ENCODE peak calls at places on chromosomes 6 and 20, in five cellular contexts. R, H, Q, L and E are unnamed samples.
A peak's percentile ranks its signal among the peaks of the same experiment; 100 is the strongest.

GRCh38 chr6:74632196-74632595 is 573.7 kb downstream of the COL12A1 start:
- DNase-seq in R (no peak), H (no peak), Q (no peak), L (no peak), E (no peak)

GRCh38 chr6:89675949-89676753 is 37.6 kb upstream of the LYRM2 start:
- DNase-seq in R (no peak), H (no peak), Q (no peak), L (no peak), E (no peak)

GRCh38 chr6:5206920-5207561 is 53.7 kb downstream of the LYRM4 start:
- DNase-seq in R (no peak), H (no peak), Q (no peak), L (no peak), E (no peak)

GRCh38 chr6:147023581-147023980 is 180.6 kb upstream of the STXBP5 start:
- DNase-seq in R (no peak), H (no peak), Q (no peak), L (no peak), E (no peak)

GRCh38 chr6:54681987-54682386 is 164.6 kb upstream of the FAM83B start:
- DNase-seq in R (no peak), H (no peak), Q (no peak), L (no peak), E (no peak)

GRCh38 chr6:84500726-84501125 is 263.7 kb downstream of the TBX18 start:
- DNase-seq in R (no peak), H (no peak), Q (no peak), L (no peak), E (no peak)

GRCh38 chr20:50933589-50933988 is 2.4 kb upstream of the ADNP start:
- DNase-seq in R (no peak), H (no peak), Q (no peak), L (no peak), E (no peak)

GRCh38 chr20:62405108-62405980 is 1.7 kb downstream of the CABLES2 start:
- DNase-seq in R (no peak), H (peak; percentile 24), Q (no peak), L (peak; percentile 73), E (no peak)

GRCh38 chr6:18469486-18469885 is 82.3 kb downstream of the RNF144B start:
- DNase-seq in R (no peak), H (no peak), Q (no peak), L (no peak), E (no peak)

GRCh38 chr20:52379723-52380336 is 188.3 kb upstream of the ZFP64 start:
- DNase-seq in R (no peak), H (peak; percentile 52), Q (no peak), L (peak; percentile 58), E (no peak)

GRCh38 chr6:67666177-67666964 is 968.7 kb upstream of the ADGRB3 start:
- DNase-seq in R (no peak), H (no peak), Q (no peak), L (no peak), E (no peak)

GRCh38 chr6:25301358-25301757 is 22.2 kb downstream of the CARMIL1 start:
- DNase-seq in R (no peak), H (no peak), Q (no peak), L (no peak), E (no peak)

GRCh38 chr6:30883743-30884520 is at the start of gene DDR1:
- DNase-seq in R (peak; percentile 87), H (no peak), Q (no peak), L (peak; percentile 90), E (no peak)

GRCh38 chr20:49456646-49457045 is 25.8 kb downstream of the KCNB1 start:
- DNase-seq in R (no peak), H (no peak), Q (no peak), L (no peak), E (no peak)

GRCh38 chr6:33276864-33277662 is at the start of gene B3GALT4:
- DNase-seq in R (peak; percentile 78), H (peak; percentile 67), Q (peak; percentile 86), L (peak; percentile 81), E (peak; percentile 72)

GRCh38 chr20:8535403-8536003 is 403.4 kb downstream of the PLCB1 start:
- DNase-seq in R (no peak), H (peak; percentile 29), Q (no peak), L (peak; percentile 38), E (no peak)

GRCh38 chr20:25302596-25302995 is 54.7 kb downstream of the PYGB start:
- DNase-seq in R (no peak), H (no peak), Q (no peak), L (no peak), E (no peak)

GRCh38 chr6:4644962-4645361 is 131.2 kb upstream of the CDYL start:
- DNase-seq in R (no peak), H (peak; percentile 46), Q (no peak), L (peak; percentile 43), E (no peak)

GRCh38 chr20:62025832-62026563 is 39.7 kb downstream of the TAF4 start:
- DNase-seq in R (no peak), H (peak; percentile 78), Q (no peak), L (no peak), E (no peak)

GRCh38 chr6:30447237-30447636 is 42.1 kb upstream of the HLA-E start:
- DNase-seq in R (no peak), H (peak; percentile 26), Q (peak; percentile 73), L (no peak), E (no peak)

GRCh38 chr20:43914697-43915208 is at the start of gene TOX2:
- DNase-seq in R (no peak), H (no peak), Q (no peak), L (peak; percentile 80), E (no peak)

GRCh38 chr6:20952605-20953004 is 418.3 kb downstream of the CDKAL1 start:
- DNase-seq in R (no peak), H (peak; percentile 91), Q (no peak), L (peak; percentile 46), E (peak; percentile 41)

GRCh38 chr6:52894278-52894677 is 15.2 kb downstream of the GSTA3 start:
- DNase-seq in R (no peak), H (no peak), Q (no peak), L (no peak), E (no peak)

GRCh38 chr6:89724981-89725380 is 86.4 kb upstream of the LYRM2 start:
- DNase-seq in R (no peak), H (no peak), Q (no peak), L (no peak), E (no peak)

GRCh38 chr6:434051-434705 is 42.6 kb downstream of the IRF4 start:
- DNase-seq in R (no peak), H (no peak), Q (no peak), L (no peak), E (no peak)

GRCh38 chr20:57928181-57928967 is 218.6 kb upstream of the PMEPA1 start:
- DNase-seq in R (no peak), H (no peak), Q (no peak), L (no peak), E (no peak)

GRCh38 chr6:167492096-167492449 is 167.2 kb downstream of the TTLL2 start:
- DNase-seq in R (no peak), H (no peak), Q (no peak), L (no peak), E (no peak)

GRCh38 chr20:1005452-1006027 is 3.4 kb upstream of the RSPO4 start:
- DNase-seq in R (no peak), H (peak; percentile 21), Q (peak; percentile 34), L (peak; percentile 71), E (no peak)

GRCh38 chr6:111591370-111591900 is 14.2 kb downstream of the TRAF3IP2 start:
- DNase-seq in R (peak; percentile 92), H (peak; percentile 72), Q (no peak), L (peak; percentile 93), E (peak; percentile 96)

GRCh38 chr6:41073968-41074691 is 1.4 kb downstream of the NFYA start:
- DNase-seq in R (no peak), H (peak; percentile 37), Q (no peak), L (peak; percentile 5), E (no peak)

GRCh38 chr6:142469220-142469619 is 167.4 kb downstream of the ADGRG6 start:
- DNase-seq in R (no peak), H (no peak), Q (no peak), L (no peak), E (no peak)

GRCh38 chr6:46949662-46950280 is 28.0 kb upstream of the ADGRF5 start:
- DNase-seq in R (no peak), H (no peak), Q (no peak), L (no peak), E (no peak)

GRCh38 chr6:154593122-154593521 is 82.6 kb upstream of the CNKSR3 start:
- DNase-seq in R (no peak), H (no peak), Q (no peak), L (no peak), E (no peak)

GRCh38 chr20:45322952-45323383 is 14.9 kb upstream of the MATN4 start:
- DNase-seq in R (peak; percentile 72), H (peak; percentile 41), Q (no peak), L (no peak), E (no peak)

GRCh38 chr6:4139272-4139671 is 3.9 kb upstream of the ECI2 start:
- DNase-seq in R (no peak), H (no peak), Q (no peak), L (no peak), E (no peak)

GRCh38 chr20:33016581-33017109 is 9.1 kb downstream of the BPIFB2 start:
- DNase-seq in R (no peak), H (no peak), Q (no peak), L (no peak), E (no peak)

GRCh38 chr6:11271228-11271627 is 38.8 kb upstream of the NEDD9 start:
- DNase-seq in R (no peak), H (no peak), Q (no peak), L (no peak), E (no peak)
- H3K27ac ChIP-seq in R (no peak overlapping the region), H (no peak overlapping the region), Q (no peak overlapping the region), L (no peak overlapping the region), E (no peak overlapping the region)

GRCh38 chr20:13644010-13644409 is 5.3 kb upstream of the TASP1 start:
- DNase-seq in R (no peak), H (no peak), Q (no peak), L (no peak), E (peak; percentile 40)

GRCh38 chr20:13638162-13638495 is 603 bp downstream of the TASP1 start:
- DNase-seq in R (no peak), H (no peak), Q (no peak), L (peak; percentile 48), E (no peak)

GRCh38 chr20:13638496-13639477 is at the start of gene TASP1:
- DNase-seq in R (peak; percentile 97), H (peak; percentile 94), Q (peak; percentile 97), L (peak; percentile 99), E (peak; percentile 98)
- H3K27ac ChIP-seq in R (peak within 1 kb of the TSS; percentile 92), H (peak within 1 kb of the TSS; percentile 52), Q (peak within 1 kb of the TSS; percentile 21), L (peak within 1 kb of the TSS; percentile 74), E (peak within 1 kb of the TSS; percentile 63)

GRCh38 chr6:105893741-105894140 is 192.4 kb upstream of the PRDM1 start:
- DNase-seq in R (no peak), H (no peak), Q (no peak), L (no peak), E (no peak)
- H3K27ac ChIP-seq in R (no peak overlapping the region), H (no peak overlapping the region), Q (no peak overlapping the region), L (no peak overlapping the region), E (no peak overlapping the region)

GRCh38 chr20:47984437-47984836 is 199.2 kb upstream of the SULF2 start:
- DNase-seq in R (no peak), H (no peak), Q (no peak), L (no peak), E (no peak)
- H3K27ac ChIP-seq in R (no peak overlapping the region), H (no peak overlapping the region), Q (no peak overlapping the region), L (peak overlapping the region; percentile 10), E (no peak overlapping the region)

DNA sequence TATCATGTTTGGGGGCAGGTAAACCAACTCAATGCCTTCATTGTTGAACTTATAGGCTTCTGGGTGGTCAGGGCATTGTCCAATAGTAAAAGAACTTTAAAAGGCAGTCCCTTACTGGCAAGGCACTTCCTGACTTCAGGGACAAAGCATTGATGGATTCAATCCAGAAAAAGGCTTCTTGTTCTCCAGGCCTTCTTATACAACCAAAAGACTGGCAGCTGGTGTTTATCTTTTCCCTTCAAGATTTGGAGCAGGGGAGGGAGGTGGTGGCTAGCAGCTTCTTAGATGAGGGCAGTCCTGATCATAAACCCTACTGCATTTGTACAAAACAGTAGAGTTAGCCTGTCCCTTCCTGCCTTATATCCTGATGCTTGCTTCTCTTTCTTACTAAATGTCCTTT is 57.5 kb downstream of the NCOA3 start:
- DNase-seq in R (no peak), H (no peak), Q (no peak), L (no peak), E (no peak)
- H3K27ac ChIP-seq in R (no peak overlapping the region), H (no peak overlapping the region), Q (no peak overlapping the region), L (no peak overlapping the region), E (no peak overlapping the region)